ENCODE peak calls at places on chromosomes 4 and X, in six cellular contexts. B is GM06990, H is stomach, Y is AG04450, Z is lung, A is fibroblast of mammary gland. P is an unnamed sample.

GRCh38 chr4:109079731-109080130 is 222.7 kb downstream of the COL25A1 start:
- DNase-seq in B (no peak), H (no peak), Y (no peak), Z (no peak), A (peak), P (no peak)

GRCh38 chr4:87243426-87244053 is 23.1 kb upstream of the KLHL8 start:
- DNase-seq in B (no peak), H (no peak), Y (no peak), Z (no peak), A (peak), P (no peak)

GRCh38 chrX:66200855-66201795 is 37.1 kb downstream of the HEPH start:
- DNase-seq in B (no peak), H (no peak), Y (no peak), Z (no peak), A (peak), P (no peak)

GRCh38 chrX:17655232-17656034 is 81.9 kb upstream of the SCML1 start:
- DNase-seq in B (no peak), H (no peak), Y (no peak), Z (no peak), A (no peak), P (no peak)

GRCh38 chrX:103585421-103586313 is at the start of gene TCEAL4:
- DNase-seq in B (peak), H (peak), Y (no peak), Z (peak), A (peak), P (no peak)

GRCh38 chr4:93203708-93204107 is 624.8 kb upstream of the ATOH1 start:
- DNase-seq in B (no peak), H (no peak), Y (no peak), Z (no peak), A (peak), P (no peak)

GRCh38 chr4:7237863-7238262 is 45.5 kb downstream of the SORCS2 start:
- DNase-seq in B (no peak), H (no peak), Y (no peak), Z (no peak), A (peak), P (no peak)

GRCh38 chr4:4859799-4860380 is 425 bp downstream of the MSX1 start:
- DNase-seq in B (no peak), H (no peak), Y (no peak), Z (no peak), A (peak), P (no peak)

GRCh38 chr4:102172341-102172740 is 172.9 kb downstream of the SLC39A8 start:
- DNase-seq in B (no peak), H (no peak), Y (no peak), Z (no peak), A (no peak), P (no peak)

GRCh38 chrX:13464599-13465275 is 104.7 kb upstream of the EGFL6 start:
- DNase-seq in B (no peak), H (no peak), Y (no peak), Z (no peak), A (no peak), P (no peak)

GRCh38 chr4:78527103-78527502 is 24.5 kb upstream of the ANXA3 start:
- DNase-seq in B (no peak), H (no peak), Y (no peak), Z (no peak), A (no peak), P (no peak)

GRCh38 chr4:26945794-26946193 is 85.2 kb downstream of the STIM2 start:
- DNase-seq in B (no peak), H (no peak), Y (no peak), Z (no peak), A (no peak), P (no peak)

GRCh38 chr4:48635310-48635709 is 144.8 kb downstream of the FRYL start:
- DNase-seq in B (no peak), H (no peak), Y (no peak), Z (no peak), A (peak), P (no peak)

GRCh38 chr4:146095867-146096266 is 79.7 kb upstream of the LSM6 start:
- DNase-seq in B (no peak), H (no peak), Y (no peak), Z (no peak), A (no peak), P (no peak)

GRCh38 chrX:109742722-109743121 is 9.7 kb upstream of the ACSL4 start:
- DNase-seq in B (no peak), H (no peak), Y (no peak), Z (no peak), A (peak), P (no peak)

GRCh38 chr4:113278324-113278934 is 229.0 kb downstream of the ANK2 start:
- DNase-seq in B (peak), H (peak), Y (peak), Z (peak), A (peak), P (peak)

GRCh38 chr4:102348701-102349100 is 3.4 kb upstream of the SLC39A8 start:
- DNase-seq in B (no peak), H (no peak), Y (no peak), Z (no peak), A (peak), P (no peak)

GRCh38 chrX:150848914-150849365 is 49.5 kb downstream of the CD99L2 start:
- DNase-seq in B (no peak), H (peak), Y (no peak), Z (peak), A (no peak), P (no peak)

GRCh38 chr4:152110780-152111179 is 350.0 kb upstream of the GATB start:
- DNase-seq in B (no peak), H (no peak), Y (no peak), Z (no peak), A (no peak), P (no peak)

GRCh38 chr4:158496030-158496741 is 25.5 kb upstream of the RXFP1 start:
- DNase-seq in B (no peak), H (peak), Y (no peak), Z (peak), A (no peak), P (no peak)

GRCh38 chr4:8035371-8035780 is 95.7 kb upstream of the AFAP1 start:
- DNase-seq in B (no peak), H (no peak), Y (no peak), Z (no peak), A (peak), P (no peak)

GRCh38 chr4:73406548-73406875 is 2.4 kb downstream of the ALB start:
- DNase-seq in B (no peak), H (no peak), Y (no peak), Z (no peak), A (peak), P (no peak)

GRCh38 chr4:73404457-73404856 is 370 bp downstream of the ALB start:
- DNase-seq in B (no peak), H (no peak), Y (no peak), Z (no peak), A (no peak), P (no peak)

GRCh38 chr4:73407227-73407673 is 3.2 kb downstream of the ALB start:
- DNase-seq in B (no peak), H (no peak), Y (no peak), Z (no peak), A (no peak), P (no peak)

GRCh38 chr4:73404042-73404441 is at the start of gene ALB:
- DNase-seq in B (no peak), H (no peak), Y (no peak), Z (no peak), A (peak), P (no peak)

GRCh38 chr4:73405138-73405537 is 1.1 kb downstream of the ALB start:
- DNase-seq in B (no peak), H (no peak), Y (no peak), Z (no peak), A (no peak), P (no peak)
- H3K4me3 ChIP-seq in B (no peak), H (no peak), Y (no peak), Z (no peak), A (no peak), P (no peak)

GRCh38 chrX:120453985-120454384 is 15.1 kb downstream of the LAMP2 start:
- DNase-seq in B (no peak), H (no peak), Y (no peak), Z (no peak), A (peak), P (no peak)

GRCh38 chrX:120446503-120446902 is 22.6 kb downstream of the LAMP2 start:
- DNase-seq in B (no peak), H (no peak), Y (no peak), Z (no peak), A (peak), P (no peak)

GRCh38 chrX:120452131-120452530 is 17.0 kb downstream of the LAMP2 start:
- DNase-seq in B (no peak), H (no peak), Y (no peak), Z (no peak), A (peak), P (no peak)

GRCh38 chrX:120450163-120450562 is 18.9 kb downstream of the LAMP2 start:
- DNase-seq in B (no peak), H (no peak), Y (no peak), Z (no peak), A (no peak), P (no peak)
- TF ChIP-seq CTCF in B (peak), H (no peak), Y (peak), Z (no peak), A (peak), P (peak)

DNA sequence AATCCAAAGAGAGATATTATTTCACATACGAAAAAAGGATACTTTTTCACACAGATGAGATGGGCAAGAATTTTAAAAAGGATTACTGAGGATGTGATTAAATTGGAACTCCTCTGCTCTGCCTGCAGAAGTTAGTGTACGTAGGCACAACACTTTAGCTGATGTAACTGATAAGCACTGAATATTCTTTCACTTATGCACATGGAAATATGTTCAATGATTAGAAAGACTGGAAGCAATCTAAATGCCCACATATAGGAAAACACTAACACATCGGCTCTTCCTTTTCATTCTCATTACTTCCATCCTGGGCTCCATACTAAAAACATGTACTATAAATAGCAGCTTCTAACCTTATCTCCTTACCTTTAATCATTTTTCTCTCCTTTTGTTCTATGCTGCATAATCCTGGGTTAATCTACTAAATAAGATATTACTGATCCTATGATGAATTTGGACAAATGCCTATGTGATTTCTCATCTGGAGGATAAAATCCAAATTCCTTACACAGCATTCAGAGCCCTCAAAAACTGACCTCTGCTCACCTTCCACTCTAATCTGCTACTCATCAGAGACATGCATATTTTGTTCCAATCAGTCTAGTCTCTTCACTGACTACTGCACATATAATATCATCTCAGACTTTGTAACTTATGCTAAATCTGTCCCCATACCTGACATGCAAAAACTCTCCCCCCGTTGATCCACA is 197.8 kb downstream of the PDGFC start:
- DNase-seq in B (no peak), H (no peak), Y (no peak), Z (no peak), A (peak), P (no peak)
- H3K4me3 ChIP-seq in B (no peak), H (no peak), Y (no peak), Z (no peak), A (peak), P (no peak)

DNA sequence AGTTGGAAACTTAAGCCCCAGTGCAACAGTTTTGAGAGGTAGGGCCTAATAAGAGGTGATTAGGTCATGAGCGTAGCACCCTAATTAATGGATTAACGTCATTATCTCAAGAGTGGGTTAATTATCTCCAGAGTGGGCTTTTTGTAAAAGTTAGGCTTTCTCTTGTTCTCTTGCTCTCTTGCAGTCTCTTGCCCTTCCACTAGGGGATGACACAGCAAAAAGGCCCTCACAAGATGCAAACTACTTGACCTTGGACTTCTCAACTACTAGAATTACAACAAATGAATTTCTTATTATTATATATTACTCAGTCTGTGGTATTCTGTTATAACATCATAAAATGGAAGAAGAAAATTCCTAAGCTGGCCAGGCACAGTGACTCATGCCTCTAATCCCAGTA is 22.1 kb upstream of the NDST3 start:
- DNase-seq in B (no peak), H (no peak), Y (no peak), Z (no peak), A (no peak), P (no peak)
- TF ChIP-seq CTCF in B (peak), H (no peak), Y (peak), Z (no peak), A (peak), P (peak)

P was measured in GM12864.